ENCODE peak calls at places on chromosomes 13 and 19, in ten cellular contexts. One of them, this sample, is unnamed.

GRCh38 chr19:21202865-21203494 is 61.1 kb downstream of the ZNF431 start:
- DNase-seq in right lobe of liver: no peak
- DNase-seq in stomach: no peak
- DNase-seq in A549: peak
- DNase-seq in body of pancreas: peak
- DNase-seq in tibial nerve: no peak
- DNase-seq in heart left ventricle: no peak
- DNase-seq in transverse colon: no peak
- DNase-seq in breast epithelium: no peak
- DNase-seq in esophagus squamous epithelium: no peak
- DNase-seq in this sample: no peak

GRCh38 chr19:11295665-11296245 is at the start of gene TSPAN16:
- DNase-seq in right lobe of liver: no peak
- DNase-seq in heart left ventricle: no peak
- DNase-seq in esophagus squamous epithelium: no peak
- DNase-seq in transverse colon: no peak
- DNase-seq in stomach: no peak
- DNase-seq in breast epithelium: no peak
- DNase-seq in tibial nerve: peak
- DNase-seq in A549: no peak
- DNase-seq in body of pancreas: no peak
- DNase-seq in this sample: no peak

GRCh38 chr19:18464646-18465045 is 26.7 kb upstream of the ISYNA1 start:
- DNase-seq in esophagus squamous epithelium: no peak
- DNase-seq in breast epithelium: peak
- DNase-seq in tibial nerve: peak
- DNase-seq in body of pancreas: peak
- DNase-seq in transverse colon: peak
- DNase-seq in stomach: peak
- DNase-seq in A549: peak
- DNase-seq in heart left ventricle: peak
- DNase-seq in right lobe of liver: peak
- DNase-seq in this sample: peak

GRCh38 chr13:105410602-105411001 is 1124.9 kb downstream of the EFNB2 start:
- DNase-seq in transverse colon: peak
- DNase-seq in A549: peak
- DNase-seq in tibial nerve: peak
- DNase-seq in heart left ventricle: no peak
- DNase-seq in breast epithelium: peak
- DNase-seq in right lobe of liver: peak
- DNase-seq in body of pancreas: peak
- DNase-seq in stomach: peak
- DNase-seq in esophagus squamous epithelium: no peak
- DNase-seq in this sample: peak

GRCh38 chr13:74062933-74063332 is 71.3 kb downstream of the KLF12 start:
- DNase-seq in transverse colon: peak
- DNase-seq in A549: no peak
- DNase-seq in right lobe of liver: no peak
- DNase-seq in esophagus squamous epithelium: no peak
- DNase-seq in stomach: no peak
- DNase-seq in body of pancreas: no peak
- DNase-seq in tibial nerve: no peak
- DNase-seq in heart left ventricle: peak
- DNase-seq in breast epithelium: no peak
- DNase-seq in this sample: peak

GRCh38 chr19:3442487-3443071 is 37.7 kb downstream of the SMIM24 start:
- DNase-seq in tibial nerve: no peak
- DNase-seq in body of pancreas: no peak
- DNase-seq in transverse colon: no peak
- DNase-seq in stomach: no peak
- DNase-seq in right lobe of liver: no peak
- DNase-seq in heart left ventricle: no peak
- DNase-seq in breast epithelium: no peak
- DNase-seq in A549: no peak
- DNase-seq in esophagus squamous epithelium: no peak
- DNase-seq in this sample: no peak

GRCh38 chr19:35590875-35591274 is 4.9 kb downstream of the PMIS2 start:
- DNase-seq in right lobe of liver: no peak
- DNase-seq in stomach: no peak
- DNase-seq in tibial nerve: no peak
- DNase-seq in breast epithelium: no peak
- DNase-seq in body of pancreas: no peak
- DNase-seq in esophagus squamous epithelium: no peak
- DNase-seq in heart left ventricle: no peak
- DNase-seq in A549: no peak
- DNase-seq in transverse colon: no peak
- DNase-seq in this sample: no peak

GRCh38 chr19:2341247-2341705 is 12.8 kb downstream of the SPPL2B start:
- DNase-seq in A549: no peak
- DNase-seq in breast epithelium: no peak
- DNase-seq in tibial nerve: no peak
- DNase-seq in body of pancreas: no peak
- DNase-seq in heart left ventricle: no peak
- DNase-seq in right lobe of liver: no peak
- DNase-seq in esophagus squamous epithelium: no peak
- DNase-seq in transverse colon: no peak
- DNase-seq in stomach: no peak
- DNase-seq in this sample: no peak

GRCh38 chr19:46974181-46974580 is 45.5 kb upstream of the NPAS1 start:
- DNase-seq in transverse colon: no peak
- DNase-seq in breast epithelium: no peak
- DNase-seq in esophagus squamous epithelium: no peak
- DNase-seq in stomach: no peak
- DNase-seq in heart left ventricle: no peak
- DNase-seq in body of pancreas: no peak
- DNase-seq in right lobe of liver: no peak
- DNase-seq in tibial nerve: no peak
- DNase-seq in A549: no peak
- DNase-seq in this sample: no peak

GRCh38 chr13:75452564-75452963 is 29.4 kb downstream of the TBC1D4 start:
- DNase-seq in heart left ventricle: no peak
- DNase-seq in esophagus squamous epithelium: no peak
- DNase-seq in breast epithelium: no peak
- DNase-seq in right lobe of liver: peak
- DNase-seq in A549: no peak
- DNase-seq in body of pancreas: no peak
- DNase-seq in transverse colon: no peak
- DNase-seq in tibial nerve: no peak
- DNase-seq in stomach: no peak
- DNase-seq in this sample: no peak

GRCh38 chr13:22800726-22801401 is 379.9 kb upstream of the SGCG start:
- DNase-seq in tibial nerve: peak
- DNase-seq in body of pancreas: peak
- DNase-seq in breast epithelium: peak
- DNase-seq in heart left ventricle: no peak
- DNase-seq in esophagus squamous epithelium: no peak
- DNase-seq in A549: no peak
- DNase-seq in right lobe of liver: no peak
- DNase-seq in transverse colon: peak
- DNase-seq in stomach: no peak
- DNase-seq in this sample: peak

GRCh38 chr13:49060698-49061387 is 85.1 kb downstream of the FNDC3A start:
- DNase-seq in transverse colon: no peak
- DNase-seq in esophagus squamous epithelium: no peak
- DNase-seq in stomach: no peak
- DNase-seq in heart left ventricle: no peak
- DNase-seq in right lobe of liver: no peak
- DNase-seq in body of pancreas: no peak
- DNase-seq in A549: no peak
- DNase-seq in tibial nerve: no peak
- DNase-seq in breast epithelium: no peak
- DNase-seq in this sample: no peak

GRCh38 chr13:34162545-34162936 is 344.6 kb downstream of the RFC3 start:
- DNase-seq in esophagus squamous epithelium: no peak
- DNase-seq in breast epithelium: no peak
- DNase-seq in stomach: no peak
- DNase-seq in heart left ventricle: no peak
- DNase-seq in transverse colon: no peak
- DNase-seq in A549: no peak
- DNase-seq in body of pancreas: no peak
- DNase-seq in tibial nerve: no peak
- DNase-seq in right lobe of liver: no peak
- DNase-seq in this sample: no peak

GRCh38 chr19:41799444-41800000 is 3.1 kb downstream of the CEACAM3 start:
- DNase-seq in breast epithelium: no peak
- DNase-seq in heart left ventricle: no peak
- DNase-seq in tibial nerve: no peak
- DNase-seq in body of pancreas: no peak
- DNase-seq in esophagus squamous epithelium: no peak
- DNase-seq in transverse colon: peak
- DNase-seq in stomach: no peak
- DNase-seq in right lobe of liver: no peak
- DNase-seq in A549: peak
- DNase-seq in this sample: no peak

GRCh38 chr19:44644391-44645016 is 794 bp downstream of the PVR start:
- DNase-seq in heart left ventricle: no peak
- DNase-seq in esophagus squamous epithelium: no peak
- DNase-seq in stomach: no peak
- DNase-seq in body of pancreas: peak
- DNase-seq in tibial nerve: no peak
- DNase-seq in A549: peak
- DNase-seq in right lobe of liver: peak
- DNase-seq in transverse colon: peak
- DNase-seq in breast epithelium: peak
- DNase-seq in this sample: peak

DNA sequence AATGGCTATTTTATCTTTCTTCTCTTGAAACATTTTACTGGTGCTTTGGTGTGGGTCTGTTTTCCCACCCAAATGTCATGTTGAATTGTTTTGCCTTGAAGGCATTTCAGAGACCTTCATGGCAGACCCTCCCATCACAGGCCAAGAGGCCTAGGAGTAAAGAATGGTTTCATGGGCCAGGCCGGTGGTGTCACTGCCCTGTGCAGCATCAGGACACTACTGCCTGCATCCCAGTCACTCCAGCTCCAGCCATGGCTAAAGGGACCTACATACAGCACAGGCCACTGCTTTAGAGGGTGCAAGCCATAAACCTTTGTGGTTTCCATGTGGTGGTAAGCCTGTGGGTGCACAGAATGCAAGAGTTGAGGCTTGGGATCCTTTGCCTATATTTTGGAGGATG is 326.9 kb downstream of the SLITRK5 start:
- DNase-seq in right lobe of liver: no peak
- DNase-seq in esophagus squamous epithelium: no peak
- DNase-seq in transverse colon: no peak
- DNase-seq in tibial nerve: no peak
- DNase-seq in body of pancreas: no peak
- DNase-seq in breast epithelium: no peak
- DNase-seq in heart left ventricle: no peak
- DNase-seq in stomach: no peak
- DNase-seq in A549: no peak
- DNase-seq in this sample: no peak
- TF ChIP-seq POLR2A in right lobe of liver: no peak
- TF ChIP-seq POLR2A in esophagus squamous epithelium: no peak
- TF ChIP-seq POLR2A in transverse colon: no peak
- TF ChIP-seq POLR2A in tibial nerve: no peak
- TF ChIP-seq POLR2A in body of pancreas: no peak
- TF ChIP-seq POLR2A in breast epithelium: no peak
- TF ChIP-seq POLR2A in heart left ventricle: no peak
- TF ChIP-seq POLR2A in stomach: no peak
- TF ChIP-seq POLR2A in A549: no peak
- TF ChIP-seq POLR2A in this sample: no peak

GRCh38 chr13:99614465-99614885 is 113.2 kb downstream of the TM9SF2 start:
- DNase-seq in transverse colon: peak
- DNase-seq in heart left ventricle: no peak
- DNase-seq in right lobe of liver: peak
- DNase-seq in stomach: peak
- DNase-seq in tibial nerve: no peak
- DNase-seq in body of pancreas: peak
- DNase-seq in esophagus squamous epithelium: no peak
- DNase-seq in A549: peak
- DNase-seq in breast epithelium: peak
- DNase-seq in this sample: no peak

GRCh38 chr13:99620806-99621205 is 119.5 kb downstream of the TM9SF2 start:
- DNase-seq in A549: no peak
- DNase-seq in esophagus squamous epithelium: no peak
- DNase-seq in body of pancreas: no peak
- DNase-seq in breast epithelium: no peak
- DNase-seq in tibial nerve: no peak
- DNase-seq in stomach: no peak
- DNase-seq in heart left ventricle: no peak
- DNase-seq in right lobe of liver: no peak
- DNase-seq in transverse colon: no peak
- DNase-seq in this sample: no peak

GRCh38 chr13:99619207-99619606 is 117.9 kb downstream of the TM9SF2 start:
- DNase-seq in heart left ventricle: no peak
- DNase-seq in esophagus squamous epithelium: no peak
- DNase-seq in tibial nerve: no peak
- DNase-seq in A549: no peak
- DNase-seq in stomach: no peak
- DNase-seq in breast epithelium: no peak
- DNase-seq in transverse colon: no peak
- DNase-seq in body of pancreas: no peak
- DNase-seq in right lobe of liver: no peak
- DNase-seq in this sample: no peak

GRCh38 chr13:99617474-99618255 is 116.4 kb downstream of the TM9SF2 start:
- DNase-seq in tibial nerve: peak
- DNase-seq in stomach: no peak
- DNase-seq in body of pancreas: no peak
- DNase-seq in right lobe of liver: peak
- DNase-seq in transverse colon: peak
- DNase-seq in breast epithelium: no peak
- DNase-seq in heart left ventricle: no peak
- DNase-seq in esophagus squamous epithelium: no peak
- DNase-seq in A549: peak
- DNase-seq in this sample: no peak
- TF ChIP-seq CTCF in tibial nerve: peak
- TF ChIP-seq CTCF in stomach: no peak
- TF ChIP-seq CTCF in body of pancreas: no peak
- TF ChIP-seq CTCF in right lobe of liver: peak
- TF ChIP-seq CTCF in transverse colon: peak
- TF ChIP-seq CTCF in breast epithelium: peak
- TF ChIP-seq CTCF in heart left ventricle: peak
- TF ChIP-seq CTCF in esophagus squamous epithelium: peak
- TF ChIP-seq CTCF in A549: peak
- TF ChIP-seq CTCF in this sample: peak

GRCh38 chr19:10107254-10107653 is 1.1 kb downstream of the PPAN start:
- DNase-seq in transverse colon: no peak
- DNase-seq in heart left ventricle: no peak
- DNase-seq in stomach: no peak
- DNase-seq in tibial nerve: no peak
- DNase-seq in right lobe of liver: no peak
- DNase-seq in esophagus squamous epithelium: no peak
- DNase-seq in body of pancreas: no peak
- DNase-seq in breast epithelium: no peak
- DNase-seq in A549: no peak
- DNase-seq in this sample: no peak
- TF ChIP-seq POLR2A in transverse colon: no peak
- TF ChIP-seq POLR2A in heart left ventricle: no peak
- TF ChIP-seq POLR2A in stomach: no peak
- TF ChIP-seq POLR2A in tibial nerve: no peak
- TF ChIP-seq POLR2A in right lobe of liver: no peak
- TF ChIP-seq POLR2A in esophagus squamous epithelium: no peak
- TF ChIP-seq POLR2A in body of pancreas: no peak
- TF ChIP-seq POLR2A in breast epithelium: no peak
- TF ChIP-seq POLR2A in A549: no peak
- TF ChIP-seq POLR2A in this sample: no peak

DNA sequence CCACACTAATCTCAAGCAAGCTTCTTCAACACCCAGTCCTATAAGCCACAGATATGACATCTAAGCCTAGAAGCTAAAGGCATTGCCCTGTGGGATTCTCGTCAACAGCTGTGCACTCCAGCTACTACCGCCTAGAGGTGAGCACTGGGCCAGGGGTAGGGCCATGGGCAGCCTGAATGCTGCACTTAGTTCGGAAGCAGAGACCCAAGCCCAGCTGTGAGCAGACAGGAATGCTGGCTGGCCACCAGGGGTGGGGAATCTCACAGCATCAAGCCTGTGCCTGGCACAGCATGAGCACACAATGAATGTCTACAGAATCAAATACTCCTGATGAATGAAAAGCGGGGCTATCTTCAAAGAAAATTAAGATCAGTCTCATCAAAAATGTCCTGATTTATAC is 167.5 kb upstream of the UBL3 start:
- DNase-seq in A549: no peak
- DNase-seq in heart left ventricle: no peak
- DNase-seq in transverse colon: no peak
- DNase-seq in esophagus squamous epithelium: no peak
- DNase-seq in stomach: no peak
- DNase-seq in body of pancreas: no peak
- DNase-seq in right lobe of liver: no peak
- DNase-seq in breast epithelium: no peak
- DNase-seq in tibial nerve: no peak
- DNase-seq in this sample: no peak
- TF ChIP-seq CTCF in A549: no peak
- TF ChIP-seq CTCF in heart left ventricle: no peak
- TF ChIP-seq CTCF in transverse colon: no peak
- TF ChIP-seq CTCF in esophagus squamous epithelium: no peak
- TF ChIP-seq CTCF in stomach: no peak
- TF ChIP-seq CTCF in body of pancreas: no peak
- TF ChIP-seq CTCF in right lobe of liver: no peak
- TF ChIP-seq CTCF in breast epithelium: no peak
- TF ChIP-seq CTCF in tibial nerve: no peak
- TF ChIP-seq CTCF in this sample: no peak